ENCODE peak calls at places on chromosome 19, in six cellular contexts. J is H9, P is AG10803, L is endothelial cell, S is AG04450, A is glutamatergic neuron. T is an unnamed sample.

GRCh38 chr19:48396010-48396870 is 2.8 kb downstream of the GRIN2D start:
- DNase-seq in J (no peak), P (no peak), L (no peak), S (no peak), A (peak; percentile 63), T (no peak)

GRCh38 chr19:50377051-50377441 is 789 bp downstream of the NR1H2 start:
- DNase-seq in J (no peak), P (no peak), L (no peak), S (no peak), A (no peak), T (peak; percentile 17)

GRCh38 chr19:29630661-29631060 is 24.6 kb downstream of the POP4 start:
- DNase-seq in J (no peak), P (peak; percentile 31), L (no peak), S (no peak), A (no peak), T (no peak)

GRCh38 chr19:47542030-47542475 is 27.2 kb upstream of the NAPA start:
- DNase-seq in J (no peak), P (peak; percentile 66), L (no peak), S (no peak), A (no peak), T (peak; percentile 42)

GRCh38 chr19:34217952-34218817 is 36.2 kb upstream of the GARRE1 start:
- DNase-seq in J (no peak), P (peak; percentile 96), L (no peak), S (peak; percentile 93), A (no peak), T (peak; percentile 97)

GRCh38 chr19:5687360-5688198 is 2.5 kb upstream of the RPL36 start:
- DNase-seq in J (peak; percentile 37), P (no peak), L (no peak), S (no peak), A (no peak), T (no peak)

GRCh38 chr19:1752009-1752756 is 1.1 kb upstream of the ONECUT3 start:
- DNase-seq in J (no peak), P (no peak), L (no peak), S (no peak), A (no peak), T (no peak)

GRCh38 chr19:19627716-19628498 is at the start of gene LPAR2:
- DNase-seq in J (peak; percentile 78), P (no peak), L (peak; percentile 41), S (no peak), A (peak; percentile 91), T (no peak)

GRCh38 chr19:52689804-52690394 is 44.9 kb downstream of the ZNF611 start:
- DNase-seq in J (peak; percentile 45), P (peak; percentile 9), L (peak; percentile 37), S (no peak), A (peak; percentile 56), T (no peak)

GRCh38 chr19:11265785-11266236 is 3.5 kb upstream of the DOCK6 start:
- DNase-seq in J (no peak), P (no peak), L (no peak), S (no peak), A (no peak), T (peak; percentile 29)

GRCh38 chr19:33403221-33403972 is 29.9 kb downstream of the CEBPG start:
- DNase-seq in J (no peak), P (no peak), L (no peak), S (no peak), A (peak; percentile 26), T (no peak)

GRCh38 chr19:55358943-55359908 is 3.8 kb downstream of the GARIN5B start:
- DNase-seq in J (no peak), P (no peak), L (no peak), S (no peak), A (no peak), T (no peak)

GRCh38 chr19:7681336-7682174 is 922 bp downstream of the TRAPPC5 start:
- DNase-seq in J (peak; percentile 88), P (peak; percentile 71), L (peak; percentile 75), S (peak; percentile 21), A (peak; percentile 86), T (peak; percentile 76)
- TF ChIP-seq CTCF in J (peak; percentile 65), P (peak; percentile 66), L (peak; percentile 16), S (peak; percentile 68), A (no peak), T (peak; percentile 68)

GRCh38 chr19:18363787-18364186 is 22.2 kb upstream of the GDF15 start:
- DNase-seq in J (no peak), P (no peak), L (no peak), S (no peak), A (no peak), T (no peak)
- TF ChIP-seq CTCF in J (no peak), P (no peak), L (no peak), S (no peak), A (no peak), T (no peak)

DNA sequence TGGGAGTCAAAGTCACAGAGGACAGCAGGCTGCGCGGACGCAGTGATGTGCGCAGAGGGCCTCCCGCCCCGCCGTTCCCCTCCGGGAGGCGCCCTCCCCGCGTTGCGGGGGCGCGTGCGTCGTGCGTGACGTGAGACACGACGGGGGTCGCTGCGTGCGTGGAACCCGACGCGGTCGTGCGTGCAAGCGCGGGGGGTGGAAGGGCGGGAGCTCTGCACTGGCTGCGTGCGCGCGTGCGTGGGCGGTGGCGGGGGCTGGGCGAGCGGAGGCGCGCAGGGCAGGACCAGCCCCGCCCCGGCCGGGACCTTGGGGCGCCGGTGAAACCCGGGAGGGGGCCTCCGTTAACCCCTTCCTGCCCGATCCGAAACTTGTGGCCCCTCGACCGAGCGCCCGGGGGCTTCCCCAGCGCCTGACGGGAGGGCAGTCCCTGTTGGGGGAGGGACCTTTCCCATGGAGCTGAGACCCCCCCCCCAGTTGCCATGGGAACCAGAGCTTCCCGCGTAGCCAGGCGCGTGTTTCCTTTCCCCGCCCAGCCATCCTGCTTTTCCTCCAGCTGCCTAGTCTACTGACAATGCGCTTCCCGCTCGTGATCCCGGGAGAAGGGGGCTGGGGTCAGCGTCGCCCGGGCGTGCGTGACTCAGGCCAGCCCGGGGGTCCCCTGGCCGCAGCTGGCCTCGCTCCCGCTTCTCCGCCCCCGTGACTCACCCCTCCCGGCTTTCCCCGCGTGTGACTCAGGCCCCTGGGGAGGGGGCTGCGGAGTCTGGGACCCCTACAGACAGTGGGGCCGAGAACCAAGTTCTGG is 7.3 kb upstream of the HOOK2 start:
- DNase-seq in J (peak; percentile 56), P (peak; percentile 83), L (peak; percentile 84), S (no peak), A (peak; percentile 62), T (peak; percentile 82)
- TF ChIP-seq CTCF in J (peak; percentile 11), P (no peak), L (no peak), S (no peak), A (no peak), T (no peak)

GRCh38 chr19:23436944-23437343 is 41.7 kb upstream of the ZNF91 start:
- DNase-seq in J (peak; percentile 28), P (no peak), L (no peak), S (no peak), A (no peak), T (peak; percentile 2)

GRCh38 chr19:23436318-23436717 is 41.0 kb upstream of the ZNF91 start:
- DNase-seq in J (no peak), P (no peak), L (no peak), S (no peak), A (no peak), T (no peak)

GRCh38 chr19:23439623-23440022 is 44.4 kb upstream of the ZNF91 start:
- DNase-seq in J (peak; percentile 25), P (no peak), L (no peak), S (no peak), A (no peak), T (peak; percentile 7)

GRCh38 chr19:23440207-23440606 is 44.9 kb upstream of the ZNF91 start:
- DNase-seq in J (peak; percentile 27), P (no peak), L (no peak), S (no peak), A (no peak), T (no peak)

DNA sequence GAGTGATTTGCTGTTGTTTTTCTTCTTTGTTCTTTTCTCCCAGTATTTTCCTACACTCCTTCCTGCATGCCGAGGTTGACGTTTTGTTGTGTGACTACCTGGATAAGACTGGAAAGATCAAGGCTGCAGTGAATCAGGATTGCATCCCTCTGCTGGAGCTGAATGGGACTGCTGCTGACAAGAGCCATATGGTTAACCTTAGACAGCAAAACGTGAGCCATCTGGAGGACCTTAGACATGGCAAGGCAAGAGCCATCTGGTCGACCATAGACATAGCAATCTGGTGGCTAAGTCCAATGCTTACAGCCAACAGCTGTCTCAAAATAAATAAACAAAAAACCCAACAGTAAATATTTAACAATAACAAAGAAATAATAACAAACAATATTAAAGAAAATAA is 42.6 kb upstream of the ZNF91 start:
- DNase-seq in J (no peak), P (no peak), L (no peak), S (no peak), A (no peak), T (no peak)
- TF ChIP-seq CTCF in J (no peak), P (no peak), L (no peak), S (no peak), A (peak; percentile 28), T (no peak)

T was measured in fibroblast of mammary gland.